ENCODE peak calls at places on chromosomes 13 and 19, in eight cellular contexts. N is kidney epithelial cell, J is ascending aorta, P is cardiac muscle cell, E is IMR-90, B is tibial artery, S is dorsolateral prefrontal cortex, M is astrocyte of the cerebellum. L is an unnamed sample.

GRCh38 chr19:23046743-23047142 is 43.8 kb upstream of the ZNF728 start:
- DNase-seq in S (no peak), P (no peak), B (no peak), M (no peak), E (no peak), J (no peak), N (no peak), L (no peak)

GRCh38 chr19:15091918-15092753 is 10.1 kb downstream of the OR1I1 start:
- DNase-seq in J (no peak), M (peak), E (peak), N (no peak), P (peak), B (no peak), S (no peak), L (no peak)

GRCh38 chr13:70960841-70961443 is 852.7 kb upstream of the KLHL1 start:
- DNase-seq in S (no peak), M (peak), E (peak), P (peak), N (peak), B (no peak), J (no peak), L (no peak)

GRCh38 chr13:28492527-28493367 is 2.2 kb downstream of the FLT1 start:
- DNase-seq in P (no peak), J (no peak), E (no peak), S (no peak), N (no peak), M (no peak), B (no peak), L (no peak)

GRCh38 chr19:43752287-43752875 is 2.4 kb downstream of the SMG9 start:
- DNase-seq in M (no peak), J (no peak), N (no peak), P (no peak), S (no peak), E (no peak), B (no peak), L (no peak)

GRCh38 chr19:54206030-54206830 is 5.6 kb downstream of the RPS9 start:
- DNase-seq in N (no peak), B (no peak), S (no peak), E (no peak), M (no peak), P (no peak), J (no peak), L (no peak)

GRCh38 chr19:45848922-45849321 is 14.0 kb downstream of the SYMPK start:
- DNase-seq in J (no peak), N (no peak), P (peak), E (no peak), M (no peak), S (no peak), B (no peak), L (no peak)

GRCh38 chr19:5470264-5470671 is 15.1 kb downstream of the ZNRF4 start:
- DNase-seq in S (no peak), B (no peak), J (no peak), P (no peak), E (no peak), N (no peak), M (no peak), L (no peak)

GRCh38 chr19:37953576-37954303 is 46.7 kb downstream of the SIPA1L3 start:
- DNase-seq in J (no peak), M (no peak), N (no peak), P (peak), E (no peak), S (no peak), B (no peak), L (no peak)

GRCh38 chr19:19110410-19111137 is 27.7 kb downstream of the TMEM161A start:
- DNase-seq in N (no peak), J (no peak), B (no peak), P (peak), S (no peak), M (no peak), E (no peak), L (peak)

GRCh38 chr19:55418185-55418584 is 10.6 kb upstream of the UBE2S start:
- DNase-seq in B (no peak), M (peak), E (peak), S (peak), N (peak), P (peak), J (no peak), L (peak)

GRCh38 chr13:51549050-51549449 is 35.2 kb upstream of the WDFY2 start:
- DNase-seq in N (no peak), B (no peak), M (no peak), S (no peak), J (no peak), E (no peak), P (no peak), L (no peak)

GRCh38 chr13:91664036-91664435 is 265.6 kb downstream of the GPC5 start:
- DNase-seq in J (no peak), B (no peak), E (peak), N (no peak), M (no peak), S (no peak), P (no peak), L (no peak)

GRCh38 chr13:23087884-23088283 is 92.9 kb upstream of the SGCG start:
- DNase-seq in E (peak), N (no peak), J (no peak), B (no peak), M (no peak), P (peak), S (no peak), L (no peak)

GRCh38 chr13:75318138-75318833 is 163.7 kb downstream of the TBC1D4 start:
- DNase-seq in B (no peak), M (no peak), S (no peak), P (no peak), J (no peak), E (no peak), N (no peak), L (no peak)

GRCh38 chr19:38055040-38055439 is 148.0 kb downstream of the SIPA1L3 start:
- DNase-seq in P (no peak), S (no peak), E (no peak), N (no peak), B (no peak), J (no peak), M (no peak), L (no peak)

GRCh38 chr19:2062770-2063169 is 11.7 kb upstream of the MKNK2 start:
- DNase-seq in N (no peak), S (no peak), E (no peak), J (no peak), M (no peak), P (no peak), B (no peak), L (no peak)

GRCh38 chr19:13118424-13119193 is 545 bp downstream of the NACC1 start:
- DNase-seq in M (no peak), E (peak), P (peak), B (no peak), N (no peak), S (no peak), J (no peak), L (peak)

GRCh38 chr13:107867701-107868661 is 347.4 kb downstream of the LIG4 start:
- DNase-seq in E (peak), J (no peak), S (peak), P (peak), B (no peak), N (no peak), M (no peak), L (no peak)

GRCh38 chr19:16095071-16095571 is 16.6 kb upstream of the RAB8A start:
- DNase-seq in J (no peak), B (no peak), E (no peak), S (no peak), M (no peak), P (no peak), N (no peak), L (no peak)

GRCh38 chr19:16096281-16096855 is 15.3 kb upstream of the RAB8A start:
- DNase-seq in P (no peak), E (no peak), B (no peak), N (no peak), M (no peak), S (no peak), J (no peak), L (no peak)

GRCh38 chr19:16098416-16098768 is 13.3 kb upstream of the RAB8A start:
- DNase-seq in P (no peak), E (no peak), B (no peak), J (no peak), M (no peak), N (no peak), S (no peak), L (no peak)

GRCh38 chr19:16100524-16100923 is 11.2 kb upstream of the RAB8A start:
- DNase-seq in B (no peak), N (no peak), P (no peak), E (no peak), S (no peak), M (no peak), J (no peak), L (no peak)

GRCh38 chr19:16098821-16099220 is 12.9 kb upstream of the RAB8A start:
- DNase-seq in B (no peak), E (no peak), N (no peak), S (no peak), M (no peak), J (no peak), P (no peak), L (no peak)
- TF ChIP-seq CTCF in B (no peak), E (no peak), N (no peak), S (no peak), M (no peak), J (no peak), P (no peak), L (no peak)

DNA sequence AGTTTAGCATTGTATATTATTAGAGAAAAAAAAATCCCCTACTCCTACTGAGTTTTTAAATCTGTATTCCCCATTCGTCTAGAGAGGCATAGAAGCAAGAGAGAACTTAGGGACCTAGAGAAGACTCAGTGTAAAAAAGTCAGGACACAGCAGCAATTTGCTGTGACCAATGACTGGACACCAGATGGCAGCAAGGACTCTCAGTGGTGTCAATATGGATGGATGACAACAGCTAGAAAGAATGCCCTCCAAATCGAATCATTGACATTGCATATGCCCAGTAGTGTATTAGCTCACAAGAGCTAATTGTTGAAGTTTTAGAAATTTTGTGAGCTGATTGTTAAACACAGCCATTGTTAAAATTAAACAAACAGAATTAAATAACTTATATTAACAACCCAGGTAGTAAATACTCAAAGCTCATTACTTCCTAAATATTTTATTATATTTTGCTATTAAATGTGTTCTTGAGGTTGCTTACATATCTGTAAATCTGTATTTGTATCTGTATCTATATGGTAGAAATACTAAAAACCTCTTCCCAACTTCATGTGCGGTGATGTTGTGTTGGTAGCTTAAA is 43.9 kb downstream of the SIAH3 start:
- DNase-seq in J (no peak), P (peak), S (no peak), M (peak), B (no peak), E (peak), N (peak), L (no peak)
- TF ChIP-seq CTCF in J (peak), P (peak), S (peak), M (peak), B (peak), E (peak), N (peak), L (no peak)

GRCh38 chr13:110681868-110682550 is 23.9 kb downstream of the CARS2 start:
- DNase-seq in B (no peak), N (no peak), S (no peak), J (no peak), M (no peak), E (no peak), P (no peak), L (no peak)

GRCh38 chr13:110682746-110683145 is 23.2 kb downstream of the CARS2 start:
- DNase-seq in M (no peak), B (no peak), J (no peak), S (no peak), P (no peak), N (no peak), E (no peak), L (no peak)

GRCh38 chr13:110683921-110684320 is 22.0 kb downstream of the CARS2 start:
- DNase-seq in J (no peak), P (no peak), B (no peak), E (no peak), S (no peak), M (no peak), N (no peak), L (no peak)

GRCh38 chr13:110684388-110685056 is 21.4 kb downstream of the CARS2 start:
- DNase-seq in B (no peak), M (no peak), N (no peak), J (no peak), E (no peak), S (no peak), P (no peak), L (no peak)

GRCh38 chr13:110683203-110683883 is 22.6 kb downstream of the CARS2 start:
- DNase-seq in E (peak), B (no peak), P (peak), M (no peak), S (no peak), J (no peak), N (no peak), L (no peak)
- TF ChIP-seq CTCF in E (peak), B (no peak), P (peak), M (peak), S (peak), J (no peak), N (peak), L (no peak)

GRCh38 chr19:40502647-40503046 is 35.8 kb downstream of the SPTBN4 start:
- DNase-seq in M (no peak), B (no peak), J (no peak), E (no peak), P (no peak), N (no peak), S (no peak), L (no peak)
- TF ChIP-seq CTCF in M (no peak), B (no peak), J (no peak), E (no peak), P (no peak), N (no peak), S (no peak), L (no peak)

DNA sequence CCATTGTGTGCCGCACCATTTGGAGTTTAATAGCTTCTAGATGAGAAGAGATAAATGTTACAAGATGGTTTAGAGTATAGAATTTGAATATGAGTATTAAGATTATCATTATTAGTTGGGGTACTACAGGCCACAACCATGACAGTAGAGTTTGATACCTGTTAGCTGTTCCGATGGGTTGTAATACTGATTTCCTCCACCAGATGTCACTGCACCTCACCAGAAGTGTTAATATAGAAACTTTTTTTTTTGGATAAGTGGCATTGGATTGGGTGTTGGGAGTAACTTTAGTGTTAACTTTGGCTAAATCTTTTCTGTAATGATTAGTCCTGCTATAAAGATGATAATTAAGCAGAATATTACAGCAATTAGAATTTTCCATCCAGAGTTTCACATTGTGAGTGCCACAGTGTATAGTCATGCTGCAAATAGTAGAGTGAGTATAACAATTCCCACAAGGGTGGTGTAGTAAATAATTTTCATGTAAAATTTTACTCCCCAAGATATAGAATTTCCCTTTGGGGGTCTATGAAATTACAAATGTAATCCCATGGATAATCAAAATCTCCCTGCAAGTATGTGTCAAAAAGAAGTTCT is 56.3 kb downstream of the PSG3 start:
- DNase-seq in N (no peak), B (no peak), E (peak), P (peak), S (no peak), M (no peak), J (no peak), L (no peak)
- TF ChIP-seq CTCF in N (peak), B (peak), E (peak), P (peak), S (peak), M (peak), J (peak), L (peak)

L was measured in mesothelial cell of epicardium.